ENCODE peak calls at places on chromosomes 6 and 20, in eight cellular contexts. One of them, this sample, is unnamed.

GRCh38 chr6:6760054-6760453 is 171.5 kb downstream of the LY86 start:
- DNase-seq in glutamatergic neuron: no peak
- DNase-seq in right cardiac atrium: no peak
- DNase-seq in HTR-8/SVneo: no peak
- DNase-seq in GM04504: no peak
- DNase-seq in activated gamma-delta T cell treated with Interleukin-2 at 50 U/mL for 16 hours: no peak
- DNase-seq in cerebellum: no peak
- DNase-seq in pons: no peak
- DNase-seq in this sample: no peak

GRCh38 chr6:150004101-150004782 is 21.1 kb downstream of the RAET1L start:
- DNase-seq in glutamatergic neuron: no peak
- DNase-seq in right cardiac atrium: no peak
- DNase-seq in HTR-8/SVneo: no peak
- DNase-seq in GM04504: no peak
- DNase-seq in activated gamma-delta T cell treated with Interleukin-2 at 50 U/mL for 16 hours: peak; percentile 48
- DNase-seq in cerebellum: no peak
- DNase-seq in pons: no peak
- DNase-seq in this sample: peak; percentile 41

GRCh38 chr20:50287512-50287911 is 96.9 kb downstream of the CEBPB start:
- DNase-seq in glutamatergic neuron: no peak
- DNase-seq in right cardiac atrium: no peak
- DNase-seq in HTR-8/SVneo: no peak
- DNase-seq in GM04504: no peak
- DNase-seq in activated gamma-delta T cell treated with Interleukin-2 at 50 U/mL for 16 hours: no peak
- DNase-seq in cerebellum: no peak
- DNase-seq in pons: no peak
- DNase-seq in this sample: no peak

GRCh38 chr6:82875573-82876185 is 190.0 kb downstream of the UBE3D start:
- DNase-seq in glutamatergic neuron: no peak
- DNase-seq in right cardiac atrium: no peak
- DNase-seq in HTR-8/SVneo: peak; percentile 65
- DNase-seq in GM04504: peak; percentile 41
- DNase-seq in activated gamma-delta T cell treated with Interleukin-2 at 50 U/mL for 16 hours: no peak
- DNase-seq in cerebellum: no peak
- DNase-seq in pons: no peak
- DNase-seq in this sample: no peak

GRCh38 chr6:83226517-83226916 is 33.4 kb downstream of the RWDD2A start:
- DNase-seq in glutamatergic neuron: no peak
- DNase-seq in right cardiac atrium: no peak
- DNase-seq in HTR-8/SVneo: no peak
- DNase-seq in GM04504: no peak
- DNase-seq in activated gamma-delta T cell treated with Interleukin-2 at 50 U/mL for 16 hours: no peak
- DNase-seq in cerebellum: no peak
- DNase-seq in pons: no peak
- DNase-seq in this sample: no peak

GRCh38 chr6:166936079-166936787 is 20.1 kb downstream of the RNASET2 start:
- DNase-seq in glutamatergic neuron: no peak
- DNase-seq in right cardiac atrium: peak; percentile 70
- DNase-seq in HTR-8/SVneo: no peak
- DNase-seq in GM04504: no peak
- DNase-seq in activated gamma-delta T cell treated with Interleukin-2 at 50 U/mL for 16 hours: no peak
- DNase-seq in cerebellum: no peak
- DNase-seq in pons: no peak
- DNase-seq in this sample: no peak

GRCh38 chr6:166489301-166490155 is 97.0 kb downstream of the RAMACL start:
- DNase-seq in glutamatergic neuron: no peak
- DNase-seq in right cardiac atrium: no peak
- DNase-seq in HTR-8/SVneo: no peak
- DNase-seq in GM04504: no peak
- DNase-seq in activated gamma-delta T cell treated with Interleukin-2 at 50 U/mL for 16 hours: no peak
- DNase-seq in cerebellum: no peak
- DNase-seq in pons: no peak
- DNase-seq in this sample: no peak

GRCh38 chr20:18906046-18906445 is 92.5 kb downstream of the SCP2D1 start:
- DNase-seq in glutamatergic neuron: no peak
- DNase-seq in right cardiac atrium: no peak
- DNase-seq in HTR-8/SVneo: no peak
- DNase-seq in GM04504: no peak
- DNase-seq in activated gamma-delta T cell treated with Interleukin-2 at 50 U/mL for 16 hours: no peak
- DNase-seq in cerebellum: no peak
- DNase-seq in pons: no peak
- DNase-seq in this sample: no peak

GRCh38 chr6:130046711-130047439 is 28.5 kb downstream of the L3MBTL3 start:
- DNase-seq in glutamatergic neuron: no peak
- DNase-seq in right cardiac atrium: no peak
- DNase-seq in HTR-8/SVneo: no peak
- DNase-seq in GM04504: no peak
- DNase-seq in activated gamma-delta T cell treated with Interleukin-2 at 50 U/mL for 16 hours: no peak
- DNase-seq in cerebellum: no peak
- DNase-seq in pons: no peak
- DNase-seq in this sample: no peak

GRCh38 chr6:144334150-144334708 is 49.1 kb downstream of the UTRN start:
- DNase-seq in glutamatergic neuron: no peak
- DNase-seq in right cardiac atrium: no peak
- DNase-seq in HTR-8/SVneo: no peak
- DNase-seq in GM04504: no peak
- DNase-seq in activated gamma-delta T cell treated with Interleukin-2 at 50 U/mL for 16 hours: peak; percentile 70
- DNase-seq in cerebellum: no peak
- DNase-seq in pons: no peak
- DNase-seq in this sample: peak; percentile 84

GRCh38 chr6:41199427-41200246 is 1.3 kb downstream of the TREML2 start:
- DNase-seq in glutamatergic neuron: no peak
- DNase-seq in right cardiac atrium: no peak
- DNase-seq in HTR-8/SVneo: no peak
- DNase-seq in GM04504: no peak
- DNase-seq in activated gamma-delta T cell treated with Interleukin-2 at 50 U/mL for 16 hours: no peak
- DNase-seq in cerebellum: no peak
- DNase-seq in pons: no peak
- DNase-seq in this sample: peak; percentile 7

GRCh38 chr6:4447646-4448315 is 312.4 kb upstream of the ECI2 start:
- DNase-seq in glutamatergic neuron: no peak
- DNase-seq in right cardiac atrium: no peak
- DNase-seq in HTR-8/SVneo: no peak
- DNase-seq in GM04504: no peak
- DNase-seq in activated gamma-delta T cell treated with Interleukin-2 at 50 U/mL for 16 hours: no peak
- DNase-seq in cerebellum: no peak
- DNase-seq in pons: no peak
- DNase-seq in this sample: no peak

GRCh38 chr20:38680492-38681118 is 43.7 kb upstream of the SLC32A1 start:
- DNase-seq in glutamatergic neuron: no peak
- DNase-seq in right cardiac atrium: no peak
- DNase-seq in HTR-8/SVneo: peak; percentile 72
- DNase-seq in GM04504: no peak
- DNase-seq in activated gamma-delta T cell treated with Interleukin-2 at 50 U/mL for 16 hours: peak; percentile 19
- DNase-seq in cerebellum: no peak
- DNase-seq in pons: peak; percentile 12
- DNase-seq in this sample: no peak

GRCh38 chr6:9224539-9224938 is 789.2 kb upstream of the SLC35B3 start:
- DNase-seq in glutamatergic neuron: no peak
- DNase-seq in right cardiac atrium: no peak
- DNase-seq in HTR-8/SVneo: no peak
- DNase-seq in GM04504: no peak
- DNase-seq in activated gamma-delta T cell treated with Interleukin-2 at 50 U/mL for 16 hours: no peak
- DNase-seq in cerebellum: no peak
- DNase-seq in pons: no peak
- DNase-seq in this sample: no peak

GRCh38 chr6:125888989-125889656 is 67.4 kb upstream of the HINT3 start:
- DNase-seq in glutamatergic neuron: no peak
- DNase-seq in right cardiac atrium: no peak
- DNase-seq in HTR-8/SVneo: no peak
- DNase-seq in GM04504: no peak
- DNase-seq in activated gamma-delta T cell treated with Interleukin-2 at 50 U/mL for 16 hours: no peak
- DNase-seq in cerebellum: no peak
- DNase-seq in pons: no peak
- DNase-seq in this sample: peak; percentile 16

GRCh38 chr6:2895072-2895471 is 8.0 kb downstream of the SERPINB9 start:
- DNase-seq in glutamatergic neuron: no peak
- DNase-seq in right cardiac atrium: no peak
- DNase-seq in HTR-8/SVneo: no peak
- DNase-seq in GM04504: no peak
- DNase-seq in activated gamma-delta T cell treated with Interleukin-2 at 50 U/mL for 16 hours: no peak
- DNase-seq in cerebellum: no peak
- DNase-seq in pons: no peak
- DNase-seq in this sample: no peak

GRCh38 chr6:88262372-88262771 is 96.2 kb upstream of the CNR1 start:
- DNase-seq in glutamatergic neuron: no peak
- DNase-seq in right cardiac atrium: no peak
- DNase-seq in HTR-8/SVneo: no peak
- DNase-seq in GM04504: no peak
- DNase-seq in activated gamma-delta T cell treated with Interleukin-2 at 50 U/mL for 16 hours: no peak
- DNase-seq in cerebellum: no peak
- DNase-seq in pons: no peak
- DNase-seq in this sample: no peak

GRCh38 chr20:61924858-61925554 is 140.7 kb downstream of the TAF4 start:
- DNase-seq in glutamatergic neuron: peak; percentile 8
- DNase-seq in right cardiac atrium: no peak
- DNase-seq in HTR-8/SVneo: no peak
- DNase-seq in GM04504: no peak
- DNase-seq in activated gamma-delta T cell treated with Interleukin-2 at 50 U/mL for 16 hours: no peak
- DNase-seq in cerebellum: no peak
- DNase-seq in pons: no peak
- DNase-seq in this sample: no peak

GRCh38 chr6:157036245-157036681 is 259.1 kb downstream of the ARID1B start:
- DNase-seq in glutamatergic neuron: no peak
- DNase-seq in right cardiac atrium: peak; percentile 48
- DNase-seq in HTR-8/SVneo: no peak
- DNase-seq in GM04504: no peak
- DNase-seq in activated gamma-delta T cell treated with Interleukin-2 at 50 U/mL for 16 hours: no peak
- DNase-seq in cerebellum: peak; percentile 46
- DNase-seq in pons: peak; percentile 90
- DNase-seq in this sample: no peak

GRCh38 chr6:48068326-48069191 is 42.4 kb downstream of the PTCHD4 start:
- DNase-seq in glutamatergic neuron: peak; percentile 48
- DNase-seq in right cardiac atrium: peak; percentile 33
- DNase-seq in HTR-8/SVneo: no peak
- DNase-seq in GM04504: no peak
- DNase-seq in activated gamma-delta T cell treated with Interleukin-2 at 50 U/mL for 16 hours: no peak
- DNase-seq in cerebellum: peak; percentile 9
- DNase-seq in pons: no peak
- DNase-seq in this sample: no peak

GRCh38 chr20:32523613-32524218 is 61.4 kb downstream of the NOL4L start:
- DNase-seq in glutamatergic neuron: peak; percentile 40
- DNase-seq in right cardiac atrium: no peak
- DNase-seq in HTR-8/SVneo: no peak
- DNase-seq in GM04504: no peak
- DNase-seq in activated gamma-delta T cell treated with Interleukin-2 at 50 U/mL for 16 hours: no peak
- DNase-seq in cerebellum: no peak
- DNase-seq in pons: no peak
- DNase-seq in this sample: no peak

GRCh38 chr6:162726997-162727346 is 594 bp downstream of the PRKN start:
- DNase-seq in glutamatergic neuron: no peak
- DNase-seq in right cardiac atrium: no peak
- DNase-seq in HTR-8/SVneo: peak; percentile 3
- DNase-seq in GM04504: no peak
- DNase-seq in activated gamma-delta T cell treated with Interleukin-2 at 50 U/mL for 16 hours: no peak
- DNase-seq in cerebellum: peak; percentile 21
- DNase-seq in pons: no peak
- DNase-seq in this sample: no peak

GRCh38 chr20:37419774-37420542 is 74.0 kb downstream of the SRC start:
- DNase-seq in glutamatergic neuron: no peak
- DNase-seq in right cardiac atrium: no peak
- DNase-seq in HTR-8/SVneo: no peak
- DNase-seq in GM04504: no peak
- DNase-seq in activated gamma-delta T cell treated with Interleukin-2 at 50 U/mL for 16 hours: no peak
- DNase-seq in cerebellum: no peak
- DNase-seq in pons: no peak
- DNase-seq in this sample: no peak

GRCh38 chr6:74455786-74456185 is 750.1 kb downstream of the COL12A1 start:
- DNase-seq in glutamatergic neuron: no peak
- DNase-seq in right cardiac atrium: no peak
- DNase-seq in HTR-8/SVneo: no peak
- DNase-seq in GM04504: no peak
- DNase-seq in activated gamma-delta T cell treated with Interleukin-2 at 50 U/mL for 16 hours: no peak
- DNase-seq in cerebellum: no peak
- DNase-seq in pons: no peak
- DNase-seq in this sample: no peak

GRCh38 chr20:33668087-33668790 is 1.5 kb downstream of the ACTL10 start:
- DNase-seq in glutamatergic neuron: peak; percentile 93
- DNase-seq in right cardiac atrium: peak; percentile 92
- DNase-seq in HTR-8/SVneo: no peak
- DNase-seq in GM04504: no peak
- DNase-seq in activated gamma-delta T cell treated with Interleukin-2 at 50 U/mL for 16 hours: peak; percentile 73
- DNase-seq in cerebellum: no peak
- DNase-seq in pons: no peak
- DNase-seq in this sample: no peak

GRCh38 chr6:31663087-31663960 is 1.5 kb downstream of the GPANK1 start:
- DNase-seq in glutamatergic neuron: no peak
- DNase-seq in right cardiac atrium: peak; percentile 6
- DNase-seq in HTR-8/SVneo: no peak
- DNase-seq in GM04504: no peak
- DNase-seq in activated gamma-delta T cell treated with Interleukin-2 at 50 U/mL for 16 hours: no peak
- DNase-seq in cerebellum: no peak
- DNase-seq in pons: no peak
- DNase-seq in this sample: no peak

GRCh38 chr6:51531623-51532022 is 555.8 kb downstream of the PKHD1 start:
- DNase-seq in glutamatergic neuron: no peak
- DNase-seq in right cardiac atrium: no peak
- DNase-seq in HTR-8/SVneo: no peak
- DNase-seq in GM04504: no peak
- DNase-seq in activated gamma-delta T cell treated with Interleukin-2 at 50 U/mL for 16 hours: no peak
- DNase-seq in cerebellum: no peak
- DNase-seq in pons: peak; percentile 25
- DNase-seq in this sample: no peak

GRCh38 chr6:83352413-83352812 is 78.4 kb downstream of the ME1 start:
- DNase-seq in glutamatergic neuron: no peak
- DNase-seq in right cardiac atrium: no peak
- DNase-seq in HTR-8/SVneo: no peak
- DNase-seq in GM04504: no peak
- DNase-seq in activated gamma-delta T cell treated with Interleukin-2 at 50 U/mL for 16 hours: no peak
- DNase-seq in cerebellum: no peak
- DNase-seq in pons: no peak
- DNase-seq in this sample: no peak

GRCh38 chr6:130622142-130622541 is 205.1 kb upstream of the SMLR1 start:
- DNase-seq in glutamatergic neuron: no peak
- DNase-seq in right cardiac atrium: no peak
- DNase-seq in HTR-8/SVneo: no peak
- DNase-seq in GM04504: no peak
- DNase-seq in activated gamma-delta T cell treated with Interleukin-2 at 50 U/mL for 16 hours: no peak
- DNase-seq in cerebellum: no peak
- DNase-seq in pons: no peak
- DNase-seq in this sample: no peak

GRCh38 chr6:84739866-84740208 is 24.6 kb downstream of the TBX18 start:
- DNase-seq in glutamatergic neuron: no peak
- DNase-seq in right cardiac atrium: no peak
- DNase-seq in HTR-8/SVneo: no peak
- DNase-seq in GM04504: no peak
- DNase-seq in activated gamma-delta T cell treated with Interleukin-2 at 50 U/mL for 16 hours: no peak
- DNase-seq in cerebellum: no peak
- DNase-seq in pons: no peak
- DNase-seq in this sample: no peak

This sample was measured in immature natural killer cell.